ENCODE peak calls at places on chromosomes 3 and 15, in ten cellular contexts. X is left cardiac atrium; R is activated naive CD8-positive, alpha-beta T cell treated with anti-CD3 and anti-CD28 coated beads for 36 hours; A is H4; H is AG09319; E is hippocampal formation; Q is choroid plexus epithelial cell; V is endothelial cell; I is cardiac septum; L is SK-MEL-5. N is an unnamed sample.

GRCh38 chr15:50886611-50887350 is 21.7 kb upstream of the AP4E1 start:
- DNase-seq in A (no peak), E (no peak), Q (no peak), L (peak), V (no peak), R (no peak), X (no peak), H (no peak), I (no peak), N (peak)

GRCh38 chr3:150721285-150722130 is 17.8 kb upstream of the ERICH6 start:
- DNase-seq in L (peak), I (no peak), E (no peak), Q (peak), R (no peak), A (peak), V (no peak), X (no peak), H (no peak), N (peak)

GRCh38 chr15:40067921-40068624 is 29.1 kb upstream of the SRP14 start:
- DNase-seq in L (no peak), Q (no peak), H (no peak), V (no peak), X (no peak), R (no peak), A (no peak), I (peak), E (no peak), N (no peak)

GRCh38 chr3:136305879-136306278 is 55.7 kb downstream of the PCCB start:
- DNase-seq in E (no peak), V (no peak), X (no peak), Q (no peak), H (peak), L (peak), I (no peak), R (no peak), A (no peak), N (no peak)

GRCh38 chr3:171054921-171055320 is 28.4 kb upstream of the SLC2A2 start:
- DNase-seq in H (no peak), E (no peak), V (no peak), R (no peak), X (no peak), A (no peak), L (no peak), I (no peak), Q (peak), N (no peak)

GRCh38 chr3:89038864-89039263 is 68.6 kb upstream of the EPHA3 start:
- DNase-seq in X (no peak), R (no peak), I (no peak), L (no peak), E (no peak), H (no peak), A (no peak), V (no peak), Q (no peak), N (no peak)

GRCh38 chr3:162007722-162008121 is 511.1 kb downstream of the OTOL1 start:
- DNase-seq in H (no peak), E (no peak), L (no peak), I (no peak), A (no peak), V (no peak), Q (no peak), R (no peak), X (no peak), N (no peak)

GRCh38 chr3:112084980-112085697 is 1.1 kb upstream of the C3orf52 start:
- DNase-seq in H (no peak), A (no peak), Q (no peak), L (no peak), V (no peak), X (no peak), R (no peak), E (no peak), I (no peak), N (no peak)

GRCh38 chr3:28860307-28860706 is 420.6 kb upstream of the RBMS3 start:
- DNase-seq in E (no peak), I (no peak), V (no peak), Q (no peak), H (no peak), R (no peak), X (peak), A (no peak), L (no peak), N (no peak)

GRCh38 chr3:184593201-184593922 is 31.8 kb downstream of the EPHB3 start:
- DNase-seq in E (no peak), X (peak), I (no peak), R (no peak), V (no peak), L (no peak), Q (no peak), H (no peak), A (no peak), N (no peak)

GRCh38 chr15:55108858-55109518 is 87.8 kb downstream of the RSL24D1 start:
- DNase-seq in I (no peak), A (peak), Q (peak), X (peak), V (peak), E (peak), L (peak), H (no peak), R (peak), N (peak)

GRCh38 chr15:55915876-55916567 is 77.4 kb downstream of the NEDD4 start:
- DNase-seq in H (no peak), L (no peak), Q (peak), E (no peak), I (no peak), R (no peak), X (no peak), A (no peak), V (no peak), N (no peak)

GRCh38 chr15:98946301-98947255 is 61.0 kb downstream of the PGPEP1L start:
- DNase-seq in Q (no peak), A (no peak), E (peak), V (no peak), L (no peak), R (no peak), X (peak), I (peak), H (no peak), N (peak)

GRCh38 chr3:52805270-52806039 is 10.9 kb downstream of the ITIH3 start:
- DNase-seq in H (no peak), V (no peak), E (no peak), X (no peak), A (no peak), Q (no peak), R (no peak), I (no peak), L (no peak), N (no peak)

GRCh38 chr15:31461375-31461774 is 134.7 kb downstream of the KLF13 start:
- DNase-seq in H (no peak), R (no peak), Q (no peak), E (no peak), A (no peak), V (no peak), I (peak), L (no peak), X (no peak), N (no peak)

GRCh38 chr3:159632847-159633246 is 355.8 kb upstream of the IL12A start:
- DNase-seq in R (no peak), V (no peak), A (no peak), E (no peak), I (no peak), L (no peak), Q (no peak), H (no peak), X (no peak), N (no peak)

GRCh38 chr3:29072626-29073025 is 208.2 kb upstream of the RBMS3 start:
- DNase-seq in H (no peak), Q (no peak), R (no peak), V (no peak), X (no peak), E (no peak), L (no peak), I (no peak), A (no peak), N (no peak)

GRCh38 chr3:48564022-48564421 is 441 bp upstream of the UCN2 start:
- DNase-seq in X (peak), R (no peak), I (no peak), L (peak), A (peak), Q (peak), E (peak), V (no peak), H (peak), N (peak)

GRCh38 chr15:66850078-66850991 is 148.3 kb downstream of the SMAD6 start:
- DNase-seq in L (no peak), A (no peak), R (no peak), E (no peak), Q (no peak), X (peak), I (peak), H (no peak), V (no peak), N (no peak)

GRCh38 chr15:67072951-67073350 is 7.5 kb downstream of the SMAD3 start:
- DNase-seq in R (no peak), A (peak), V (no peak), L (no peak), X (no peak), E (no peak), H (no peak), Q (no peak), I (no peak), N (peak)

GRCh38 chr3:193826126-193826795 is 233.3 kb downstream of the OPA1 start:
- DNase-seq in X (no peak), V (no peak), E (no peak), Q (peak), H (no peak), L (peak), R (no peak), I (no peak), A (peak), N (peak)

GRCh38 chr3:40414270-40414669 is 27.3 kb downstream of the ENTPD3 start:
- DNase-seq in L (no peak), Q (no peak), A (no peak), H (no peak), X (no peak), E (no peak), R (no peak), I (no peak), V (no peak), N (no peak)

GRCh38 chr15:83422541-83422940 is 24.6 kb upstream of the SH3GL3 start:
- DNase-seq in E (no peak), Q (no peak), V (no peak), L (no peak), X (no peak), A (no peak), R (no peak), I (no peak), H (no peak), N (no peak)

GRCh38 chr15:84953136-84953535 is 28.5 kb upstream of the PDE8A start:
- DNase-seq in E (no peak), V (no peak), H (no peak), X (no peak), Q (peak), I (no peak), A (no peak), L (no peak), R (no peak), N (no peak)

GRCh38 chr3:112699436-112699978 is 58.6 kb upstream of the CCDC80 start:
- DNase-seq in E (no peak), L (peak), A (peak), H (no peak), X (no peak), Q (peak), R (no peak), I (no peak), V (no peak), N (no peak)

GRCh38 chr3:17645074-17645698 is 97.2 kb downstream of the TBC1D5 start:
- DNase-seq in V (peak), H (peak), E (no peak), X (no peak), R (no peak), A (peak), I (no peak), Q (peak), L (peak), N (peak)

GRCh38 chr3:129539201-129539600 is 3.8 kb upstream of the H1-8 start:
- DNase-seq in E (no peak), A (no peak), X (no peak), V (no peak), I (no peak), Q (no peak), L (no peak), R (no peak), H (no peak), N (no peak)

N was measured in foreskin melanocyte.